ENCODE peak calls at places on chromosomes 4 and X, in five cellular contexts. Y, U, A, H and B are unnamed samples.

GRCh38 chrX:1481636-1482529 is 29.2 kb upstream of the ASMTL start:
- DNase-seq in H (peak), Y (peak), U (peak), A (peak), B (no peak)

GRCh38 chr4:121107507-121107906 is 35.2 kb upstream of the NDNF start:
- DNase-seq in Y (no peak), H (no peak), U (no peak), A (no peak), B (no peak)

GRCh38 chr4:168717852-168718251 is 221.0 kb downstream of the PALLD start:
- DNase-seq in Y (no peak), H (no peak), A (no peak), U (no peak), B (no peak)

GRCh38 chr4:2079006-2079405 is 19.9 kb downstream of the NAT8L start:
- DNase-seq in H (no peak), U (no peak), Y (no peak), A (no peak), B (no peak)

GRCh38 chr4:92629302-92629701 is 325.5 kb downstream of the GRID2 start:
- DNase-seq in U (no peak), Y (no peak), A (no peak), H (no peak), B (no peak)

GRCh38 chr4:6986067-6986780 is 56.9 kb upstream of the TADA2B start:
- DNase-seq in H (no peak), U (no peak), Y (peak), A (no peak), B (peak)

GRCh38 chr4:30863031-30863430 is 142.9 kb downstream of the PCDH7 start:
- DNase-seq in Y (no peak), U (no peak), H (no peak), A (no peak), B (no peak)

GRCh38 chr4:122423246-122423645 is 33.3 kb downstream of the IL2 start:
- DNase-seq in U (no peak), A (no peak), Y (no peak), H (no peak), B (no peak)

GRCh38 chr4:16229604-16230003 is 3.3 kb upstream of the TAPT1 start:
- DNase-seq in Y (no peak), U (no peak), A (no peak), H (no peak), B (no peak)

GRCh38 chr4:94892051-94892450 is 134.3 kb downstream of the BMPR1B start:
- DNase-seq in A (no peak), Y (no peak), U (no peak), H (no peak), B (no peak)

GRCh38 chr4:171340282-171340681 is 472.9 kb upstream of the GALNTL6 start:
- DNase-seq in U (no peak), H (no peak), Y (no peak), A (no peak), B (no peak)

GRCh38 chrX:10133980-10134676 is 22.6 kb upstream of the CLCN4 start:
- DNase-seq in H (no peak), U (no peak), A (no peak), Y (peak), B (no peak)

GRCh38 chr4:144650311-144650820 is 4.4 kb downstream of the HHIP start:
- DNase-seq in A (no peak), U (no peak), H (no peak), Y (no peak), B (no peak)

GRCh38 chr4:67871867-67872266 is 11.9 kb downstream of the TMPRSS11D start:
- DNase-seq in U (no peak), A (peak), Y (peak), H (no peak), B (peak)

GRCh38 chrX:14354541-14354940 is 174.8 kb upstream of the GLRA2 start:
- DNase-seq in Y (no peak), H (no peak), A (no peak), U (no peak), B (no peak)

GRCh38 chr4:17324431-17324830 is 187.5 kb downstream of the QDPR start:
- DNase-seq in A (peak), U (no peak), Y (peak), H (no peak), B (peak)

GRCh38 chr4:24279911-24280375 is 304.4 kb downstream of the DHX15 start:
- DNase-seq in A (no peak), Y (no peak), H (no peak), U (no peak), B (no peak)

GRCh38 chr4:119783200-119783978 is 154.8 kb upstream of the PDE5A start:
- DNase-seq in U (no peak), H (no peak), A (no peak), Y (no peak), B (no peak)

GRCh38 chr4:155569960-155570515 is 96.6 kb upstream of the GUCY1A1 start:
- DNase-seq in H (no peak), A (no peak), Y (no peak), U (no peak), B (no peak)

GRCh38 chr4:138341739-138342415 is 99.7 kb upstream of the SLC7A11 start:
- DNase-seq in Y (no peak), U (no peak), A (no peak), H (peak), B (no peak)

GRCh38 chr4:82851902-82852750 is 38.8 kb downstream of the SEC31A start:
- DNase-seq in H (no peak), A (peak), Y (no peak), U (no peak), B (peak)

GRCh38 chr4:85406185-85406584 is 68.8 kb upstream of the ARHGAP24 start:
- DNase-seq in A (no peak), U (no peak), Y (no peak), H (no peak), B (peak)

GRCh38 chrX:153692003-153692402 is 4.3 kb downstream of the SLC6A8 start:
- DNase-seq in H (no peak), U (no peak), Y (no peak), A (no peak), B (no peak)

GRCh38 chrX:153693216-153694086 is 5.7 kb downstream of the SLC6A8 start:
- DNase-seq in H (no peak), A (no peak), U (no peak), Y (no peak), B (no peak)

GRCh38 chrX:153696100-153696499 is 8.4 kb downstream of the SLC6A8 start:
- DNase-seq in Y (no peak), A (no peak), U (no peak), H (no peak), B (no peak)

GRCh38 chrX:153692611-153693156 is 5.0 kb downstream of the SLC6A8 start:
- DNase-seq in Y (no peak), H (no peak), A (no peak), U (no peak), B (no peak)

GRCh38 chrX:153694687-153695270 is 7.1 kb downstream of the SLC6A8 start:
- DNase-seq in A (no peak), U (no peak), Y (no peak), H (no peak), B (no peak)
- TF ChIP-seq YY1 in A (no peak), U (no peak), Y (no peak), H (no peak), B (no peak)

GRCh38 chr4:35538807-35539206 is 705.5 kb downstream of the ARAP2 start:
- DNase-seq in U (no peak), H (no peak), Y (no peak), A (no peak), B (no peak)
- TF ChIP-seq USF2 in U (no peak), H (no peak), Y (no peak), A (no peak), B (no peak)

GRCh38 chrX:141673946-141674345 is 24.6 kb downstream of the SPANXD start:
- DNase-seq in Y (no peak), U (no peak), H (no peak), A (no peak), B (no peak)

GRCh38 chrX:141668371-141668770 is 30.2 kb downstream of the SPANXD start:
- DNase-seq in A (no peak), H (no peak), U (no peak), Y (no peak), B (no peak)

DNA sequence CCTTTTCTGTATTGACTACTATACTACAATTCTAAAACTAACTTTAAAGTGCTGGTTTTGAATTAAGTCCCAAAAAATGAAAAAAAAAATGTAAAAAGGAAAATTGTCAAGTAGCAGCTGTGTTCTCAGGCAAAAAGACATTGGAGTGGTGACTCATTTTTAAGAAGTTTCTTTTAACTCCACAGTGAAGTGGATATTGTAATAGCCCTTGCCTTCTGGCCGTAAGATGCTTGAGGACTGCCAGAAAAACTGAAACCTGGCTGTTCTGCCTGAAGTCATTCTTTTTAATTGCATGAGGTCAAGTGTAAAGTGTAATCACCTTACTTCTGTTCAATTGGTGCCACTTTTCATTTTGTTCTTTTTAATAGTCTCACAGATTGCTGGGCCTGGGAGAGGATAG is 28.9 kb downstream of the SPANXD start:
- DNase-seq in Y (no peak), A (no peak), U (no peak), H (no peak), B (no peak)
- TF ChIP-seq YY1 in Y (no peak), A (no peak), U (no peak), H (no peak), B (no peak)

GRCh38 chr4:40621592-40622512 is 7.8 kb downstream of the RBM47 start:
- DNase-seq in H (peak), A (peak), Y (peak), U (peak), B (no peak)

GRCh38 chr4:40619600-40619999 is 10.1 kb downstream of the RBM47 start:
- DNase-seq in Y (no peak), H (no peak), A (no peak), U (no peak), B (no peak)

GRCh38 chr4:40623707-40624106 is 6.0 kb downstream of the RBM47 start:
- DNase-seq in Y (no peak), A (no peak), H (no peak), U (no peak), B (no peak)

GRCh38 chr4:40621229-40621591 is 8.5 kb downstream of the RBM47 start:
- DNase-seq in Y (no peak), U (no peak), H (peak), A (no peak), B (no peak)

DNA sequence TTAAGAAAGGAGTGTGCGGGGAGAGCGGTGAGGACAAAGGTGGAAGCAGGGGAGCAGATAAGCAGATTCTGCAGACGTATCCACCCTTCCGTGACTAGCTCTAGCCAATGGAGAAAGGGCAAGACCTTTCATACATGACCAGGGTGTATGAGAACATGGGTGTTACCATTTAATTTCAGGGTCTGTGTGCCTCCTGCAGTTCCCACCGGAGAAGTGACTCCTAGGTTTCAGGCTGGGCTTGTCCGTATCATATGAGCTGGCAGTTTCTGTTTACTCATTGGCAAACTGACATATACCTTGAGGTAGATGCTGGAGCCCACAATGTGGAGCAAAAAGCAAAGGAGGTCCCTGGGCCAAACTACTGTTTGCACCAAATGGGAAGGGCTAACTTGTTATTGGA is 6.8 kb downstream of the RBM47 start:
- DNase-seq in U (no peak), Y (no peak), A (no peak), H (peak), B (no peak)
- TF ChIP-seq USF2 in U (no peak), Y (no peak), A (no peak), H (no peak), B (no peak)

DNA sequence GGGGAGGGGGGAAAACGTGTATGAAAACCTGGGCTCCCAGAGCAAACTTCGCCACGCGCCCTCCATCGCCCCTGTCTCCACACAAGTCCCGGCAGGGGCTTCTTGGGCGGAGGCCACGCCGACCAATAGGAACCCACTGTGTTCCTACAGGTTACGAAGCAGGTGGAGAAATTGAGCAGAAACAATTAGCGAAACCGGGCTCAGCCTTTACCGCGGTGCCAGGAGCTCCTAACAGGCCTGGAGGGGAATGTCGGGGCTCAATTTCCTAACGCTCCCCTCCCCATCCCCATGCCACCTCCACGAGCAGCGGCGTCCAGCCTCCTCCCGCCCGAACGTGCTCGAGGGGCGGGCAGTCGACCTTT is 582 bp upstream of the KIT start:
- DNase-seq in Y (no peak), A (no peak), U (no peak), H (no peak), B (peak)
- TF ChIP-seq YY1 in Y (no peak), A (no peak), U (no peak), H (no peak), B (no peak)

GRCh38 chrX:82912401-82912800 is 595.7 kb upstream of the POU3F4 start:
- DNase-seq in A (no peak), H (no peak), U (no peak), Y (no peak), B (no peak)
- TF ChIP-seq USF2 in A (no peak), H (no peak), U (no peak), Y (no peak), B (no peak)

DNA sequence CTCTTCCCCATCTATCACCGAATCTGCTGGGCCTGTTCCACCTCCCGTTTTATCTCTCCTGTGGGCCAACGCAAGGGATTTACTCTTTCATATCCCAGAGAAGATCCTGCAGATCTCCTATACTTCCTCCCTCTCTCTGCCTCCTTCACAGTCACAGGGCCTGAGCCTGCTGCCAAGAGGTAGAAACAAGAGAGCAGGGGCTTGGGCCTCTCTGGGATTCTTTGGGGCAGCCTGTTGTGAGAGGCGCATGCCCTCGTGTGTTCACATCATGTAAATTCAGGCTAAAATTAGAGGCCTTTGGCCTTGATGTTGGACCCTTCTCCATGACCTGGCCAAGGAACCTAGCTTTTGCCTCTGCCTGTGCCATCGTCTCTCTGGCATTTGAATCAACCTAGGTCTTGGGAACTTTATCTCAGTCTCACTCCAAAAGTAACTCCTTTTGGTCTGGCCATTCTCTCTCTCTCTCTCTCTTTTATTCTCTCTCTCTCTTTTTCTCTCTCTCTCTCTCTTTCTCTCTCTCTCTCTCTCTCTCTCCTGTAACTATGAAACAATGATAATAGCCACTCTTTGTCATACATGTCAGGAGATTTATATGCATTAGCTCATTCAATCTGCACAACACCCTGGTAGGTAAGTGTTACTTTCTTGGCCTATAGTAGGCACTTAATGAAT is 20.0 kb upstream of the EFNB1 start:
- DNase-seq in U (no peak), H (no peak), A (no peak), Y (peak), B (peak)
- TF ChIP-seq YY1 in U (no peak), H (no peak), A (no peak), Y (no peak), B (no peak)

DNA sequence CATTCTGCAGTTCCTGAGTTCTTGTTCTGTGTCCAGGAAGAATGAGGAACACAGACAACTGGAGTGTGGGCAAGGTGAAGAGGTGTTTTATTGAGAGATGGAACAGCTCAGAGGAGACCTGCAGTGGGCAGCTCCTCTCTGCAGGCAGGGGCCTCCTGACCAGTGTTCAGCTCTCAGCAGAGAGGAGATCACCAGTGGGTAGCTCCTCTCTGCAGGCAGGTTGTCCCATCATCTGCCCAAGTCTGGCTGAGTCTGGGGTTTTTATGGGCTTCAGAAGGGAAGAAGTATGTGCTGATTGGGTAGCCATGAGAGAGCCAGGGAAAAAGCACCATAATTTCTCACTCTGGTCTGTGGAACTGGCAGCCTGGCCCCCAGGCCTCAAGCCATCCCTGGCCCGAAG is 56.0 kb upstream of the RASGEF1B start:
- DNase-seq in Y (no peak), A (no peak), U (no peak), H (no peak), B (no peak)
- TF ChIP-seq USF2 in Y (no peak), A (no peak), U (no peak), H (no peak), B (no peak)

GRCh38 chrX:119643696-119644095 is 37.5 kb upstream of the NKRF start:
- DNase-seq in U (no peak), A (no peak), H (no peak), Y (no peak), B (no peak)

GRCh38 chrX:119647552-119648420 is 41.6 kb upstream of the NKRF start:
- DNase-seq in U (no peak), H (peak), Y (no peak), A (no peak), B (no peak)

GRCh38 chrX:119648421-119648775 is 42.2 kb upstream of the NKRF start:
- DNase-seq in U (no peak), H (no peak), Y (no peak), A (no peak), B (no peak)

GRCh38 chrX:119647089-119647488 is 40.9 kb upstream of the NKRF start:
- DNase-seq in Y (no peak), A (no peak), H (no peak), U (no peak), B (no peak)

DNA sequence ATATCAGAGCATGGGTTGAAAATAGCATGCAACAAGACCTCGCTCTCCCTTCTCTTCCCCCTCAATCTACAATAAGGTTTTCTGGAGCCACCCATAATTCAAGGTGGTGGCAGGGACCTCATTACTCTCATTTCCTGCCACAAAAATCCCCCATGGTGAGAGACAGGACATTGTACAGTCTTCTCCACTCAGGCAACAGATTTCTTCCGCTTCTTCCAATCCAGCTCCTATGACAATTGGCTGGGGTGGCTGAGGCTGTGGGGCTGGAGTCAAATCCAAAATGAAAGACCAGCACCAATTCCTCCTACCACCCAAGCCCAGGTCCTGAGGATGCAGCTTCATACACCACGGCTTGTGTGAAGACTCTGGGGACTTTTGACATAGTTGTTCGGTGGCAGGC is 40.3 kb upstream of the NKRF start:
- DNase-seq in U (no peak), Y (no peak), A (no peak), H (no peak), B (no peak)
- TF ChIP-seq YY1 in U (no peak), Y (no peak), A (no peak), H (no peak), B (no peak)

GRCh38 chrX:70032797-70033196 is 16.9 kb downstream of the AWAT2 start:
- DNase-seq in H (no peak), Y (no peak), U (no peak), A (no peak), B (no peak)
- TF ChIP-seq USF2 in H (no peak), Y (no peak), U (no peak), A (no peak), B (no peak)